ENCODE peak calls at places on chromosomes 5 and 9, in five cellular contexts. D is SJSA1, X is COLO829, C is iPS-NIHi11, L is mammary epithelial cell. Y is an unnamed sample.

GRCh38 chr5:133274597-133274935 is 222.8 kb downstream of the HSPA4 start:
- DNase-seq in C (peak), X (no peak), L (no peak), D (no peak), Y (no peak)

GRCh38 chr5:67173959-67174358 is 22.6 kb downstream of the CD180 start:
- DNase-seq in D (no peak), L (peak), X (no peak), C (no peak), Y (peak)

GRCh38 chr5:63535840-63536602 is 426.2 kb downstream of the HTR1A start:
- DNase-seq in D (no peak), X (no peak), L (no peak), C (no peak), Y (no peak)

GRCh38 chr5:123776761-123777160 is 264.8 kb downstream of the CSNK1G3 start:
- DNase-seq in X (peak), D (peak), L (peak), C (no peak), Y (peak)

GRCh38 chr5:138536665-138537315 is 6.2 kb downstream of the ETF1 start:
- DNase-seq in X (peak), D (no peak), C (peak), L (no peak), Y (no peak)

GRCh38 chr9:136512651-136513066 is 29.8 kb upstream of the SEC16A start:
- DNase-seq in X (peak), L (no peak), D (no peak), C (peak), Y (no peak)

GRCh38 chr9:123058834-123059233 is 25.4 kb downstream of the GPR21 start:
- DNase-seq in C (no peak), L (peak), D (peak), X (no peak), Y (no peak)

GRCh38 chr5:149399775-149400174 is 20.7 kb upstream of the IL17B start:
- DNase-seq in L (no peak), X (no peak), D (no peak), C (no peak), Y (no peak)

GRCh38 chr5:167014657-167015056 is 1276.8 kb upstream of the WWC1 start:
- DNase-seq in L (no peak), D (no peak), X (no peak), C (no peak), Y (no peak)

GRCh38 chr5:125582358-125582757 is 835.9 kb upstream of the ZNF608 start:
- DNase-seq in X (no peak), C (no peak), D (no peak), L (no peak), Y (no peak)

GRCh38 chr5:162377895-162378294 is 310.3 kb downstream of the GABRG2 start:
- DNase-seq in C (no peak), X (no peak), D (no peak), L (no peak), Y (no peak)

GRCh38 chr5:72005676-72006075 is 101.6 kb upstream of the MAP1B start:
- DNase-seq in C (no peak), X (peak), D (no peak), L (no peak), Y (no peak)

GRCh38 chr5:127028822-127029457 is 1.4 kb downstream of the MARCHF3 start:
- DNase-seq in X (no peak), D (no peak), C (no peak), L (no peak), Y (no peak)

GRCh38 chr9:6566409-6567139 is 79.0 kb downstream of the GLDC start:
- DNase-seq in X (peak), D (peak), L (peak), C (no peak), Y (peak)

GRCh38 chr9:21689851-21690250 is 112.6 kb upstream of the MTAP start:
- DNase-seq in L (no peak), D (no peak), C (no peak), X (no peak), Y (no peak)

GRCh38 chr9:9949948-9950347 is 662.9 kb downstream of the PTPRD start:
- DNase-seq in D (no peak), L (no peak), X (no peak), C (no peak), Y (peak)

GRCh38 chr9:111807197-111807596 is 12.5 kb upstream of the SHOC1 start:
- DNase-seq in D (no peak), C (no peak), X (no peak), L (peak), Y (no peak)

GRCh38 chr9:126615251-126615790 is 1.6 kb downstream of the LMX1B start:
- DNase-seq in X (no peak), C (peak), D (no peak), L (peak), Y (peak)

GRCh38 chr5:9536717-9537116 is 9.2 kb downstream of the SEMA5A start:
- DNase-seq in D (no peak), L (no peak), X (no peak), C (no peak), Y (no peak)

GRCh38 chr9:70802206-70802605 is 319.2 kb downstream of the TRPM3 start:
- DNase-seq in C (no peak), D (no peak), L (no peak), X (no peak), Y (no peak)

GRCh38 chr9:20030671-20031070 is 241.8 kb upstream of the SLC24A2 start:
- DNase-seq in X (no peak), L (no peak), C (no peak), D (no peak), Y (no peak)

GRCh38 chr9:92385474-92385873 is 18.9 kb downstream of the OGN start:
- DNase-seq in C (no peak), D (no peak), L (peak), X (no peak), Y (no peak)

GRCh38 chr5:35990941-35991592 is at the start of gene UGT3A1:
- DNase-seq in D (no peak), X (no peak), L (no peak), C (peak), Y (peak)